ENCODE peak calls at places on chromosomes 7 and 10, in eight cellular contexts. Q is stimulated activated CD4-positive, alpha-beta T cell treated with anti-CD3 and anti-CD28 coated beads, Interleukin-1b, Interleukin-23, amount 100 ng/mL, for 48 hours; T is lung microvascular endothelial cell; C is EH; Y is LNCaP clone FGC; L is NCI-H446 treated with DMSO at 0.1 percent for 48 hours; A is activated CD8-positive, alpha-beta memory T cell treated with anti-CD3 and anti-CD28 coated beads, Interleukin-2, amount 10 ng/mL, durations not matched to agents 7 days and 5 days; I is activated T-cell treated with anti-CD3 and anti-CD28 coated beads, Interleukin-2, amount 50 U/mL, for 1 hour. B is an unnamed sample.

GRCh38 chr10:121005948-121006587 is 154.9 kb downstream of the WDR11 start:
- DNase-seq in Q (no peak), T (no peak), C (no peak), Y (no peak), L (no peak), A (no peak), I (no peak), B (no peak)

GRCh38 chr7:97019710-97020109 is 4.9 kb downstream of the DLX5 start:
- DNase-seq in Q (no peak), T (no peak), C (no peak), Y (no peak), L (no peak), A (no peak), I (no peak), B (no peak)

GRCh38 chr10:110533149-110533548 is 34.3 kb upstream of the SMC3 start:
- DNase-seq in Q (no peak), T (peak), C (no peak), Y (no peak), L (no peak), A (no peak), I (no peak), B (no peak)

GRCh38 chr7:155587486-155587885 is 41.1 kb upstream of the CNPY1 start:
- DNase-seq in Q (no peak), T (no peak), C (no peak), Y (no peak), L (no peak), A (no peak), I (no peak), B (no peak)

GRCh38 chr7:69342154-69342884 is 256.0 kb upstream of the AUTS2 start:
- DNase-seq in Q (no peak), T (no peak), C (no peak), Y (no peak), L (no peak), A (no peak), I (no peak), B (no peak)

GRCh38 chr7:154178890-154179289 is 126.7 kb downstream of the DPP6 start:
- DNase-seq in Q (no peak), T (no peak), C (no peak), Y (no peak), L (no peak), A (no peak), I (no peak), B (no peak)

GRCh38 chr10:10657139-10657760 is 360.4 kb upstream of the CELF2 start:
- DNase-seq in Q (no peak), T (no peak), C (no peak), Y (no peak), L (no peak), A (no peak), I (no peak), B (no peak)

GRCh38 chr10:84298077-84298476 is 30.3 kb upstream of the CCSER2 start:
- DNase-seq in Q (no peak), T (no peak), C (no peak), Y (no peak), L (no peak), A (no peak), I (no peak), B (no peak)

GRCh38 chr7:97847791-97848190 is 24.4 kb downstream of the ASNS start:
- DNase-seq in Q (no peak), T (no peak), C (no peak), Y (no peak), L (no peak), A (no peak), I (no peak), B (no peak)

GRCh38 chr7:711967-712600 is 14.4 kb upstream of the DNAAF5 start:
- DNase-seq in Q (no peak), T (no peak), C (no peak), Y (no peak), L (no peak), A (no peak), I (peak), B (no peak)